ENCODE peak calls at places on chromosomes 2 and 18, in nine cellular contexts. P is brain microvascular endothelial cell; F is hypothalamus; J is AG04449; D is WTC11; A is activated CD4-positive, alpha-beta T cell treated with anti-CD3 and anti-CD28 coated beads, Interleukin-2, amount 10 ng/mL, durations not matched to agents 7 days and 5 days; B is HuH-7; N is BJ; S is HTR-8/SVneo. K is an unnamed sample.

GRCh38 chr2:175815537-175815936 is 186.5 kb downstream of the LNPK start:
- DNase-seq in P (no peak), F (no peak), J (no peak), D (no peak), A (no peak), B (no peak), N (no peak), S (no peak), K (no peak)

GRCh38 chr18:77102246-77103040 is 30.1 kb downstream of the MBP start:
- DNase-seq in P (peak; percentile 57), F (no peak), J (peak; percentile 80), D (no peak), A (peak; percentile 52), B (no peak), N (peak; percentile 69), S (no peak), K (peak; percentile 52)

GRCh38 chr18:77086034-77086433 is 46.5 kb downstream of the MBP start:
- DNase-seq in P (peak; percentile 62), F (no peak), J (no peak), D (no peak), A (no peak), B (no peak), N (peak; percentile 76), S (no peak), K (no peak)

GRCh38 chr2:195251221-195251620 is 405.8 kb upstream of the SLC39A10 start:
- DNase-seq in P (no peak), F (no peak), J (no peak), D (no peak), A (no peak), B (no peak), N (no peak), S (no peak), K (no peak)

GRCh38 chr18:32036506-32037210 is 18.0 kb downstream of the RNF125 start:
- DNase-seq in P (no peak), F (no peak), J (no peak), D (no peak), A (no peak), B (no peak), N (no peak), S (no peak), K (no peak)

GRCh38 chr2:227849906-227850305 is 21.5 kb upstream of the DAW1 start:
- DNase-seq in P (no peak), F (no peak), J (no peak), D (no peak), A (no peak), B (no peak), N (no peak), S (no peak), K (no peak)

GRCh38 chr2:207229161-207229560 is 63.4 kb upstream of the KLF7 start:
- DNase-seq in P (no peak), F (no peak), J (no peak), D (no peak), A (no peak), B (no peak), N (no peak), S (no peak), K (no peak)

GRCh38 chr2:65527451-65528240 is 95.2 kb upstream of the SPRED2 start:
- DNase-seq in P (no peak), F (no peak), J (no peak), D (no peak), A (no peak), B (peak; percentile 66), N (no peak), S (no peak), K (no peak)

GRCh38 chr2:205358351-205358815 is 323.9 kb upstream of the NRP2 start:
- DNase-seq in P (peak; percentile 18), F (no peak), J (no peak), D (peak; percentile 13), A (no peak), B (no peak), N (peak; percentile 41), S (peak; percentile 7), K (no peak)

GRCh38 chr18:78587096-78587495 is 392.5 kb upstream of the SALL3 start:
- DNase-seq in P (no peak), F (no peak), J (no peak), D (no peak), A (no peak), B (no peak), N (no peak), S (no peak), K (no peak)

GRCh38 chr18:45935591-45936335 is 31.4 kb downstream of the EPG5 start:
- DNase-seq in P (peak; percentile 65), F (no peak), J (no peak), D (no peak), A (no peak), B (no peak), N (no peak), S (no peak), K (no peak)

GRCh38 chr2:25512707-25513106 is 160.7 kb downstream of the DTNB start:
- DNase-seq in P (no peak), F (no peak), J (no peak), D (no peak), A (no peak), B (no peak), N (no peak), S (no peak), K (no peak)

GRCh38 chr2:236977199-236977883 is 108.3 kb upstream of the COPS8 start:
- DNase-seq in P (no peak), F (no peak), J (no peak), D (no peak), A (no peak), B (no peak), N (no peak), S (no peak), K (no peak)

GRCh38 chr2:46828491-46829239 is 86.9 kb downstream of the MCFD2 start:
- DNase-seq in P (no peak), F (no peak), J (no peak), D (no peak), A (no peak), B (no peak), N (no peak), S (no peak), K (no peak)

GRCh38 chr2:16508061-16508851 is 157.4 kb downstream of the CYRIA start:
- DNase-seq in P (no peak), F (peak; percentile 42), J (no peak), D (peak; percentile 73), A (no peak), B (peak; percentile 73), N (no peak), S (no peak), K (no peak)

GRCh38 chr2:66849128-66849527 is 414.2 kb downstream of the MEIS1 start:
- DNase-seq in P (no peak), F (no peak), J (no peak), D (no peak), A (no peak), B (no peak), N (no peak), S (no peak), K (no peak)

GRCh38 chr2:163565192-163565591 is 170.6 kb downstream of the FIGN start:
- DNase-seq in P (no peak), F (no peak), J (no peak), D (no peak), A (no peak), B (no peak), N (no peak), S (no peak), K (no peak)

GRCh38 chr2:113754989-113755689 is 1.3 kb downstream of the SLC35F5 start:
- DNase-seq in P (no peak), F (no peak), J (no peak), D (no peak), A (no peak), B (peak; percentile 8), N (no peak), S (no peak), K (no peak)

GRCh38 chr2:201484805-201485204 is 33.3 kb downstream of the STRADB start:
- DNase-seq in P (no peak), F (no peak), J (no peak), D (no peak), A (no peak), B (no peak), N (peak; percentile 31), S (no peak), K (no peak)

GRCh38 chr2:16255120-16255519 is 314.8 kb downstream of the MYCN start:
- DNase-seq in P (no peak), F (no peak), J (no peak), D (no peak), A (no peak), B (no peak), N (no peak), S (no peak), K (no peak)

GRCh38 chr2:221388891-221389290 is 183.2 kb downstream of the EPHA4 start:
- DNase-seq in P (no peak), F (no peak), J (no peak), D (no peak), A (no peak), B (no peak), N (no peak), S (no peak), K (no peak)

GRCh38 chr2:133787651-133788050 is 219.4 kb upstream of the NCKAP5 start:
- DNase-seq in P (no peak), F (no peak), J (no peak), D (no peak), A (no peak), B (no peak), N (no peak), S (no peak), K (no peak)